ENCODE peak calls at places on chromosomes 6 and 20, in four cellular contexts. M is H1, B is GM12878, A is K562. O is an unnamed sample.

GRCh38 chr6:38604700-38605099 is 35.0 kb downstream of the BTBD9 start:
- DNase-seq in M (no peak), B (no peak), A (no peak), O (peak)

GRCh38 chr6:166936079-166936787 is 20.1 kb downstream of the RNASET2 start:
- DNase-seq in M (no peak), B (no peak), A (no peak), O (no peak)

GRCh38 chr20:22438346-22438745 is 146.0 kb downstream of the FOXA2 start:
- DNase-seq in M (no peak), B (no peak), A (no peak), O (no peak)

GRCh38 chr6:109687271-109687721 is 3.7 kb downstream of the AK9 start:
- DNase-seq in M (no peak), B (no peak), A (no peak), O (peak)

GRCh38 chr6:136893187-136893586 is 28.9 kb upstream of the SLC35D3 start:
- DNase-seq in M (no peak), B (no peak), A (no peak), O (no peak)

GRCh38 chr6:38504996-38505395 is 134.7 kb downstream of the BTBD9 start:
- DNase-seq in M (no peak), B (no peak), A (no peak), O (no peak)

GRCh38 chr20:50624351-50625016 is 66.9 kb downstream of the RIPOR3 start:
- DNase-seq in M (no peak), B (no peak), A (no peak), O (no peak)

GRCh38 chr6:132598473-132598872 is 8.9 kb upstream of the TAAR5 start:
- DNase-seq in M (no peak), B (no peak), A (peak), O (no peak)

GRCh38 chr6:104606361-104606760 is 253.4 kb downstream of the HACE1 start:
- DNase-seq in M (no peak), B (no peak), A (no peak), O (no peak)

GRCh38 chr6:12608016-12608860 is 108.3 kb upstream of the PHACTR1 start:
- DNase-seq in M (no peak), B (peak), A (no peak), O (peak)
- H3K9ac ChIP-seq in M (no peak), B (peak), A (no peak), O (peak)

DNA sequence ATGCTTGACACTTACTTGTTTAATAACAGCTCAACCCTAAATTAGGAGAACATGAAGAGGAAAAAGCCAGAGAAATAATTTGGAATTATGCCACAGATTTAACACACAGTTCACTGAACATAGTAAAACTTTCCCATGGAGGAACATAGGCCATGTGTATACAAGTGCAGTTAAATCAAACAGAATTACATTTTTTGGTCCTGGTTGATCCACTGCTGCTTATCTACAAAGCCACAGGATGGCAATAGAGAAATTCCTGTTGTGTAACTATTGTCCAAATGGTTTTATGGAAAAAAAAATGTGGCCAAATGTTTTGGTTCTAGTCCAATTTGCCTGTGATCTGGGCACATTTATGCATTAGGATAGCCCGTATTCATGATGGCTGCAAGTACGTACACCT is 136.8 kb downstream of the ALDH8A1 start:
- DNase-seq in M (no peak), B (no peak), A (no peak), O (peak)
- TF ChIP-seq CHD1 in M (no peak), B (no peak), A (no peak), O (no peak)

GRCh38 chr6:100257661-100258395 is 206.9 kb downstream of the SIM1 start:
- DNase-seq in M (no peak), B (peak), A (peak), O (peak)

GRCh38 chr6:100260584-100260983 is 204.1 kb downstream of the SIM1 start:
- DNase-seq in M (no peak), B (no peak), A (no peak), O (peak)

GRCh38 chr6:100261486-100261885 is 203.2 kb downstream of the SIM1 start:
- DNase-seq in M (no peak), B (no peak), A (no peak), O (no peak)

GRCh38 chr6:100258752-100259151 is 206.0 kb downstream of the SIM1 start:
- DNase-seq in M (no peak), B (no peak), A (no peak), O (no peak)

DNA sequence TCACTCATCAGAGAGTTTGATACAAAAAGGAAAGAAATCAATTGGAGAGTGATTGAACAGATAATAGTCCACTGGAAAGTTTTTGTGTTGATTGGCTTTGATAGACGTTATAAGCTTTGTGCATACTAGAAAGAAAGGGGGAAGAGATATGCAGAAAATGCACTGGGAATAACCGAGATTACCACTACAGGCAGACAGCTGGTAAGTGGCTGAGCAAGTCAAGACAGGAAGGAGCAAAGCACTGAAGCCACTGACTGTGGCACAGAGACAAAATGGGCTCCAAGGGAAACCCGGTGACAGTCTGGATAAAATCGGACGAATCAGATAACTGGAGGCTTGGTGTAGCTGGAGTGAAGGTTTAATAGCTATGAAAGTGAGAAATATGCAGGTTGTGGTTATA is 209.0 kb downstream of the SIM1 start:
- DNase-seq in M (no peak), B (no peak), A (no peak), O (no peak)
- H3K9ac ChIP-seq in M (no peak), B (no peak), A (no peak), O (no peak)

DNA sequence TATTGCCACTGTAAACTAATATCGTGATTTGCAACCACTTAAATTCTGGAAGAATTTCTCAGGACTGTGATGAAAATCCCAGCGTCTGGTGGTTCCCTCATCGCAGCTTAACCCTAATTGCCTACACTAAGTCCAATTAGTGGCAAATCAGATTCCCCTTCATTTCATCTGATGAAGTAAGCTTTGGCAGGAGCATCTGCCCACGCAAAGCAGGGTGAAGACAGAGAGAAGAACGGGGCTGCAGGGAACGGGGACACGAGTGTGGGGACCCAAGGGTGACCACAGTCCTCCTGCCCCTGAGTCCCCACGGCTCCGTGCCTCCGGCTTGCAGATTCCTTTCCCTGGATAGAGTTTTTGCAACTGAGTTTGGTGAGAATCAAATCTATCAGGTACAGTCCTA is 159.5 kb downstream of the LY86 start:
- DNase-seq in M (no peak), B (no peak), A (no peak), O (no peak)
- TF ChIP-seq CHD1 in M (no peak), B (no peak), A (no peak), O (no peak)

GRCh38 chr6:165656581-165657324 is 6.3 kb downstream of the PDE10A start:
- DNase-seq in M (no peak), B (no peak), A (no peak), O (no peak)
- H3K9ac ChIP-seq in M (no peak), B (no peak), A (no peak), O (no peak)